ENCODE peak calls at places on chromosomes 7 and 10, in six cellular contexts. O is lower lobe of right lung, X is thoracic aorta, K is brain microvascular endothelial cell, N is cardiac muscle cell, L is right lobe of liver. I is an unnamed sample.

GRCh38 chr10:93403741-93404354 is 78.3 kb downstream of the MYOF start:
- DNase-seq in X (no peak), N (no peak), O (no peak), L (no peak), K (no peak), I (no peak)

GRCh38 chr10:18400201-18400910 is 251.0 kb downstream of the NSUN6 start:
- DNase-seq in N (no peak), O (no peak), K (no peak), L (peak), X (no peak), I (peak)

GRCh38 chr7:135842446-135843175 is 94.0 kb upstream of the FAM180A start:
- DNase-seq in X (no peak), N (no peak), O (no peak), L (no peak), K (no peak), I (no peak)

GRCh38 chr10:13997650-13998049 is 333.1 kb downstream of the FRMD4A start:
- DNase-seq in N (no peak), X (no peak), L (no peak), O (no peak), K (no peak), I (no peak)

GRCh38 chr10:27448926-27449325 is 55.2 kb upstream of the RAB18 start:
- DNase-seq in K (peak), N (no peak), L (no peak), O (no peak), X (no peak), I (no peak)

GRCh38 chr10:12387561-12388210 is 38.3 kb downstream of the CAMK1D start:
- DNase-seq in X (no peak), O (peak), N (no peak), K (no peak), L (no peak), I (no peak)

GRCh38 chr10:69904533-69904932 is 102.8 kb downstream of the COL13A1 start:
- DNase-seq in N (no peak), O (no peak), L (no peak), K (no peak), X (no peak), I (peak)

GRCh38 chr10:71351628-71352319 is 32.7 kb downstream of the SLC29A3 start:
- DNase-seq in O (peak), K (no peak), N (no peak), L (peak), X (no peak), I (no peak)

GRCh38 chr10:104273899-104274575 is 5.1 kb downstream of the GSTO2 start:
- DNase-seq in K (no peak), L (no peak), N (no peak), O (no peak), X (no peak), I (no peak)

GRCh38 chr7:86898171-86898570 is 161.3 kb downstream of the ELAPOR2 start:
- DNase-seq in N (no peak), X (no peak), O (no peak), L (no peak), K (no peak), I (no peak)

GRCh38 chr7:65301007-65301406 is 72.6 kb upstream of the ZNF92 start:
- DNase-seq in K (no peak), N (no peak), L (no peak), O (no peak), X (no peak), I (no peak)

GRCh38 chr10:11724938-11725776 is 17.0 kb upstream of the ECHDC3 start:
- DNase-seq in X (no peak), O (no peak), N (peak), K (peak), L (no peak), I (peak)

GRCh38 chr7:155414508-155414907 is 43.4 kb upstream of the EN2 start:
- DNase-seq in L (no peak), X (no peak), N (no peak), O (no peak), K (no peak), I (no peak)

GRCh38 chr7:102818176-102818575 is 69.4 kb downstream of the FAM185A start:
- DNase-seq in K (no peak), O (no peak), N (no peak), X (no peak), L (no peak), I (no peak)

DNA sequence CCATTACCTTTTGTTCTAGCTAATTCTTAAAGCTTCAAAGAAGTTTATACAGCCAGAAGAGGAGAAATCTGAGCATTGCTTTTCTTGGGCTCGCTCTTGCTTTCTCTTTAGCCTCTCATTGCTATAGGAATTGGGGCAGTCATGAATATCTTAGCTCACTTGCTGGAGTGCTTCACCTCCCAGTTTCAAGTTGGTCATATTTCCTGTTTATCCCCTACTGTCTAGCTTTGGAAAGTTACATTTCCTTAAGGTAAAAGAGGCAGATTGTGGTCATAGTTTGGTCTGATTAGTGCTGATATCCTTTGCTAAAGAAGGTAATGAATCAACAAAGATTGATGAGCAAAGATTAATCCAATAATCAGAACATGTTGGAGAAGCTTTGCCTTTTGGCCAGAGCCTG is 77.7 kb upstream of the GLI3 start:
- DNase-seq in K (peak), L (no peak), X (no peak), O (no peak), N (no peak), I (no peak)
- H3K4me3 ChIP-seq in K (no peak), L (no peak), X (no peak), O (no peak), N (no peak), I (no peak)

DNA sequence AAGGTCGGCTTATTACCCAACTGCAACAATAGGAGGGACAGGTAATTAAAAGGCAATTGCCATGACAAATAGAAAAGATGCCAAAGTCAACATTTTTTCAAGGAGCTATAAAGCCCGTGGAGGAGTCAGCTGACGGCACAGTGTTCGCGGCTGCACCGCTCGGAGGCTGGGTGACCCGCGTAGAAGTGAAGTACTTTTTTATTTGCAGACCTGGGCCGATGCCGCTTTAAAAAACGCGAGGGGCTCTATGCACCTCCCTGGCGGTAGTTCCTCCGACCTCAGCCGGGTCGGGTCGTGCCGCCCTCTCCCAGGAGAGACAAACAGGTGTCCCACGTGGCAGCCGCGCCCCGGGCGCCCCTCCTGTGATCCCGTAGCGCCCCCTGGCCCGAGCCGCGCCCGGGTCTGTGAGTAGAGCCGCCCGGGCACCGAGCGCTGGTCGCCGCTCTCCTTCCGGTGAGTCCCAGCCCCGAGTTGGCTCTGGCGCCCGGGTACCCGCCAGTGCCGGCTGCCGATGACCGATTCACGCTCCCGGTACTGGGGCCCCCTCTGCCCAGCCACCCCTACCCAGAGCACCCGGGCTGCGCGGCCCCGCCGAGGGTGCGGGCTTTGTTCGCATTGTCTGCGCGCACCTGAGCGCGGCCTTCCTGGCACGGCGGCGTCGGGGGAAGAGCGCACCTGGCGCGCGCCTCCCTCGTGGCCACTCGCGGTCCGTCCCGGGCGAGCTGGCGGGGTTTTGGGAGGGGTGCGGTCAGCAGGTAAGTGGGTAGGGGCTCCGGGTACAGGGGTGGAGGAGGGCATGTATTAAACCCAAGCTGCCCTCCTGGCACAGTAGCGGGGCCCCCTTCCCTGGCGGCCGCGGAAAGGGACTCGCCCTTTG is at the start of gene VWA2:
- DNase-seq in K (no peak), O (peak), L (peak), X (no peak), N (peak), I (peak)
- TF ChIP-seq CTCF in K (no peak), O (peak), L (peak), X (no peak), N (no peak), I (peak)

GRCh38 chr7:151454932-151455530 is 15.1 kb upstream of the CRYGN start:
- DNase-seq in N (no peak), K (no peak), L (no peak), X (no peak), O (no peak), I (no peak)

GRCh38 chr7:151455690-151456089 is 15.7 kb upstream of the CRYGN start:
- DNase-seq in K (no peak), N (no peak), L (no peak), X (no peak), O (no peak), I (no peak)

GRCh38 chr7:151457534-151457933 is 17.6 kb upstream of the CRYGN start:
- DNase-seq in X (no peak), K (no peak), N (no peak), O (no peak), L (no peak), I (no peak)

GRCh38 chr7:151456782-151457181 is 16.8 kb upstream of the CRYGN start:
- DNase-seq in K (no peak), N (no peak), O (no peak), L (no peak), X (no peak), I (no peak)

GRCh38 chr7:151456276-151456675 is 16.3 kb upstream of the CRYGN start:
- DNase-seq in L (no peak), O (no peak), X (no peak), K (no peak), N (no peak), I (no peak)
- H3K27ac ChIP-seq in L (no peak), O (no peak), X (no peak), K (no peak), N (no peak), I (no peak)

DNA sequence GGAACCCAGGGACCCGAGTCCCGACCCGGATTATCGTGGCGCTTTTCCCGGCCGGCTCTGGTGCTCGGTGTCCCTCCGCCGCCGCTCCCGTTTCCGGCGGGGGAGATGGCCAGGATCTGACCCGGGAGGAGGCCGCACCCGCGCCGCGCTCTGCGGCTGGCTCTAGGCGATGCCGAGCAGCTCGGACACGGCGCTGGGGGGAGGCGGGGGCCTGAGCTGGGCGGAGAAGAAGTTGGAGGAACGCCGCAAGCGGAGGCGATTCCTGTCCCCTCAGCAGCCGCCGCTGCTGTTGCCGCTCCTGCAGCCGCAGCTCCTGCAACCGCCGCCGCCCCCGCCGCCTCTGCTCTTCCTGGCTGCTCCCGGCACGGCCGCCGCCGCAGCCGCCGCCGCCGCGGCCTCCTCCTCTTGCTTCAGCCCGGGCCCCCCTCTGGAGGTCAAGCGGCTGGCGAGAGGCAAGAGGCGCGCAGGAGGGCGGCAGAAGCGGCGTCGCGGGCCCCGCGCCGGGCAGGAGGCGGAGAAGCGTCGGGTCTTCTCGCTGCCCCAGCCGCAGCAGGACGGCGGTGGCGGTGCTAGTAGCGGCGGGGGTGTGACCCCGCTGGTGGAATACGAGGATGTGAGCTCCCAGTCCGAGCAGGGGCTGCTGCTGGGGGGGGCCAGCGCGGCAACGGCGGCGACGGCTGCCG is 558 bp downstream of the CDK13 start:
- DNase-seq in N (peak), L (peak), O (peak), K (peak), X (no peak), I (peak)
- H3K4me3 ChIP-seq in N (peak), L (peak), O (peak), K (peak), X (peak), I (peak)

DNA sequence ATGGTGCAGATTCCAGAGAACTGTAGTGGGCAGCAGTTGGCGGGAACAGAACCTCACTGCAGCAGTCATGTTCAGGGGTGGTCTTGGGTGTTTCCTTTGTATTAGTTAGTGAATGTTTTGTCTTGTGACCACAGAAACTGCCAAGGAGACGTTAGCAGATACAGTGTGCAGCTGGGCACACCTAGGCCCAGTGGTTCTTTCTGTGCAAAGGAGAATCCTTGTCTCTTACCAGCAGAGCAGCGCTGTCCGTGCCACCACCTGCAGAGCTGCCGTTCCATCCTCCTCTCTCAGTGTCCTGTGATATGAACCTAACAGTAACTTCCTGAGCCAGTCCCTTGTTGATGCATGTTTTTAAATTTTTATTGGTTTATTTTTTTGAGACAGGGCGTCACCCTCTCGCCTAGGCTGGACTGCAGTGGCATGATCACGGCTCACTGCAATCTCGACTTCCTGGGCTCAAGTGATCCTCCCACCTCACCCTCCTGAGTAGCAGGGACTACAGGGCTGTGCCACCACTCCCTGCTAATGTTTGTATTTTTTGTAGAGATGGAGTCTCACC is 60.6 kb downstream of the WDR37 start:
- DNase-seq in K (no peak), N (no peak), O (no peak), X (no peak), L (no peak), I (no peak)
- TF ChIP-seq CTCF in K (no peak), N (no peak), O (no peak), X (no peak), L (no peak), I (no peak)

DNA sequence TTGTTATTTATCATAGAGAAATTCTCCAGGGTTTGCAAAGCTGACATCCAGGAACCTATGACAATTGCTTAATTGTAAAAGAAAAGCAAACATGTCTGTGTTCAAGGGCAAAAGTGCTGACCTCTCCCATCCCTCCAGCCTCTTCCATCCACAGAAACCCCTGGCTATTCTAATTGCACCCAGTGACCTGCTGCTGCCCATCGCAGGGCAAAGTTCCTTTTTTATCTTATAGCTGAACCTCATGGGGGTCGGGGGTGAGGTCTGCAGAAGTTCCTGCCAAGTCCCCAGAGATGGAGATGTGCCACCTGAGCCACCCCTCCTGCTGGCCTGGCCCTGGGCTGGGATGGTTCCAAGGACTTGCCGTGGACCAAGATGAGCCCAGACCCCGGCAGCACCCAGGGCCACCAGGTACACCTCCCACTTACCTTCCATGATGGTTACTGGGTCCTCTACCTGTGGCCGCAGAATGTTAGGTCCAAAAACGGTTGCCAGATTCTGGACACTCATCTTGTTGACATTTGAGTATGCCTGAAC is 146.5 kb downstream of the MAPK8 start:
- DNase-seq in O (no peak), X (no peak), N (no peak), L (no peak), K (no peak), I (no peak)
- H3K27ac ChIP-seq in O (no peak), X (no peak), N (no peak), L (no peak), K (no peak), I (no peak)

GRCh38 chr7:70681847-70682350 is 450.0 kb upstream of the GALNT17 start:
- DNase-seq in L (peak), O (no peak), N (no peak), X (no peak), K (no peak), I (no peak)
- H3K4me3 ChIP-seq in L (peak), O (peak), N (no peak), X (no peak), K (no peak), I (no peak)

GRCh38 chr10:43221419-43222293 is 45.2 kb downstream of the RASGEF1A start:
- DNase-seq in N (peak), K (no peak), O (peak), L (peak), X (no peak), I (peak)
- TF ChIP-seq CTCF in N (peak), K (peak), O (no peak), L (no peak), X (no peak), I (peak)

DNA sequence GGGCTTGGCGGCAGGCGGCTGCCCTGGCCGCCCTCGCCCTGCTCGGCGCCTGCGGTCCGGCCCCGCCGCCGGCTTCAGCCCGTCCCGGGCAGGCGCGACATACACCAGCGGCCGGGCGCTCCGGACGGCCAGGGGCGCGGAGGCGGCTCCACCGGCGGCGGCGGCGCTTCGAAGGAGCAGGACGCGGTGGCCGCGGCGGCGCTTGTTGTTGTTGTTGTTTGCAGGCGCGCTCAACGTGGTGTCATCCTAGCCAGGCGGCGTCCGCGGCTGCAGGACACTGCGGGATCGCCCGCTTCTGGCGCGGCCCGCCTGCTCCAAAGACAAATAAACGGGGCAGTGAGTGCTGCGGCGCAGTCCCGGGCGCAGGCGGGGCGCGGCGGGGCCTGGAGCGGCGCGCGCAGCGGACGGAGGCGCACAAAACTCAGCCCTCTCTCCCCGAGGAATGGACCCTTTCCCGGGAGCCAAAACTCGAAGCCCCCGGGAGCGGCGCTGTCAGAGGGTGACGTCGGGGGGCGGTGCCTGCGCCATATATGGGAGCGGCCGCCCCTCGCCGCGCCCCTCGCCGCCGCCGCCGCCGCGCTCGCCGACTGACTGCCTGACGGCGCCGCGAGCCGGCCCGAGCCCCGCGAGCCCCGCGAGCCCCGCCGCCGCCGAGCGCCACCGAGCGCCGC is at the start of gene EBF3:
- DNase-seq in O (peak), X (no peak), N (peak), K (peak), L (peak), I (peak)
- H3K27ac ChIP-seq in O (no peak), X (no peak), N (no peak), K (no peak), L (no peak), I (no peak)

DNA sequence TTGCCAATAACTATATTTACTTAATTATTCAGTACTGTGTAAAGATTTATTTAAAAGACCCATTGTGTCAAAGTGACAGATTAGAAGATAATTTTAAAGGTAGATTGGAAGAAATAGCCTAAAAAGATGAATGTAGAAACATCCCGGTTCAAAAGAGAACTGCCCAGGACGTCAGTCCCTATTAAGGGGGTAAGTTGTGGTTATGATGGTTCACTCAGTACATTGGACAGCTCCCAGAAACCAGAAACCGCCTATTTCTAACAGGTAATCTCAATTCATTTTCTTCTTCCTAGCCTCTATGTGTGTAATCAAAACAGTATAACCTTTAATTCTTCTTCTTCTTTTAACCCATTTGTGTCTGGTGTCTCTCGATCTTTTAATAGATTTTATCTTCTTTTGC is 1.5 kb upstream of the FERD3L start:
- DNase-seq in K (no peak), N (peak), O (no peak), X (no peak), L (no peak), I (no peak)
- H3K4me3 ChIP-seq in K (no peak), N (no peak), O (no peak), X (no peak), L (no peak), I (no peak)